ENCODE peak calls at places on chromosomes 5 and 9, in ten cellular contexts. One of them, this sample, is unnamed.
A peak's percentile ranks its signal among the peaks of the same experiment; 100 is the strongest.

GRCh38 chr5:4413996-4414395 is 726.1 kb upstream of the ADAMTS16 start:
- DNase-seq in fibroblast of pulmonary artery: no peak
- DNase-seq in AG10803: no peak
- DNase-seq in BE2C: no peak
- DNase-seq in heart right ventricle: no peak
- DNase-seq in tibial artery: no peak
- DNase-seq in adrenal gland: no peak
- DNase-seq in epithelial cell of esophagus: no peak
- DNase-seq in GM10248: no peak
- DNase-seq in body of pancreas: no peak
- DNase-seq in this sample: no peak

GRCh38 chr5:32330126-32330971 is 17.6 kb upstream of the MTMR12 start:
- DNase-seq in tibial artery: no peak
- DNase-seq in GM10248: no peak
- DNase-seq in adrenal gland: no peak
- DNase-seq in body of pancreas: peak; percentile 20
- DNase-seq in fibroblast of pulmonary artery: no peak
- DNase-seq in epithelial cell of esophagus: peak; percentile 86
- DNase-seq in BE2C: no peak
- DNase-seq in heart right ventricle: no peak
- DNase-seq in AG10803: no peak
- DNase-seq in this sample: no peak

GRCh38 chr5:36055984-36056383 is 10.7 kb downstream of the UGT3A2 start:
- DNase-seq in GM10248: no peak
- DNase-seq in BE2C: no peak
- DNase-seq in fibroblast of pulmonary artery: no peak
- DNase-seq in heart right ventricle: no peak
- DNase-seq in epithelial cell of esophagus: no peak
- DNase-seq in tibial artery: no peak
- DNase-seq in AG10803: no peak
- DNase-seq in body of pancreas: no peak
- DNase-seq in adrenal gland: no peak
- DNase-seq in this sample: no peak

GRCh38 chr5:139696894-139697658 is 48.9 kb downstream of the CXXC5 start:
- DNase-seq in epithelial cell of esophagus: peak; percentile 54
- DNase-seq in adrenal gland: peak; percentile 58
- DNase-seq in GM10248: peak; percentile 61
- DNase-seq in AG10803: peak; percentile 93
- DNase-seq in tibial artery: peak; percentile 92
- DNase-seq in BE2C: peak; percentile 87
- DNase-seq in body of pancreas: peak; percentile 89
- DNase-seq in heart right ventricle: peak; percentile 87
- DNase-seq in fibroblast of pulmonary artery: peak; percentile 77
- DNase-seq in this sample: no peak

GRCh38 chr9:134937566-134938345 is 20.0 kb upstream of the FCN1 start:
- DNase-seq in tibial artery: no peak
- DNase-seq in body of pancreas: no peak
- DNase-seq in BE2C: no peak
- DNase-seq in GM10248: no peak
- DNase-seq in adrenal gland: no peak
- DNase-seq in AG10803: no peak
- DNase-seq in epithelial cell of esophagus: no peak
- DNase-seq in heart right ventricle: no peak
- DNase-seq in fibroblast of pulmonary artery: no peak
- DNase-seq in this sample: no peak

GRCh38 chr9:129567842-129568559 is 52.9 kb downstream of the C9orf50 start:
- DNase-seq in BE2C: no peak
- DNase-seq in GM10248: no peak
- DNase-seq in adrenal gland: peak; percentile 76
- DNase-seq in epithelial cell of esophagus: peak; percentile 30
- DNase-seq in AG10803: peak; percentile 75
- DNase-seq in tibial artery: peak; percentile 88
- DNase-seq in fibroblast of pulmonary artery: peak; percentile 62
- DNase-seq in heart right ventricle: peak; percentile 23
- DNase-seq in body of pancreas: peak; percentile 39
- DNase-seq in this sample: no peak

GRCh38 chr5:177022386-177023246 is at the start of gene ZNF346:
- DNase-seq in AG10803: peak; percentile 89
- DNase-seq in epithelial cell of esophagus: peak; percentile 91
- DNase-seq in heart right ventricle: peak; percentile 92
- DNase-seq in adrenal gland: peak; percentile 96
- DNase-seq in fibroblast of pulmonary artery: peak; percentile 93
- DNase-seq in tibial artery: peak; percentile 94
- DNase-seq in BE2C: peak; percentile 96
- DNase-seq in GM10248: peak; percentile 98
- DNase-seq in body of pancreas: peak; percentile 95
- DNase-seq in this sample: peak; percentile 80

GRCh38 chr5:92092239-92092638 is 709.1 kb upstream of the ARRDC3 start:
- DNase-seq in adrenal gland: no peak
- DNase-seq in AG10803: no peak
- DNase-seq in GM10248: no peak
- DNase-seq in tibial artery: no peak
- DNase-seq in fibroblast of pulmonary artery: no peak
- DNase-seq in heart right ventricle: no peak
- DNase-seq in BE2C: no peak
- DNase-seq in body of pancreas: no peak
- DNase-seq in epithelial cell of esophagus: no peak
- DNase-seq in this sample: no peak

GRCh38 chr5:34499001-34499734 is 157.0 kb upstream of the RAI14 start:
- DNase-seq in GM10248: peak; percentile 37
- DNase-seq in epithelial cell of esophagus: peak; percentile 87
- DNase-seq in adrenal gland: no peak
- DNase-seq in AG10803: peak; percentile 82
- DNase-seq in body of pancreas: peak; percentile 30
- DNase-seq in fibroblast of pulmonary artery: peak; percentile 69
- DNase-seq in tibial artery: no peak
- DNase-seq in BE2C: no peak
- DNase-seq in heart right ventricle: no peak
- DNase-seq in this sample: no peak

GRCh38 chr9:97176206-97176605 is 131.3 kb upstream of the CCDC180 start:
- DNase-seq in tibial artery: no peak
- DNase-seq in GM10248: no peak
- DNase-seq in epithelial cell of esophagus: peak; percentile 29
- DNase-seq in adrenal gland: no peak
- DNase-seq in AG10803: no peak
- DNase-seq in heart right ventricle: peak; percentile 15
- DNase-seq in body of pancreas: peak; percentile 7
- DNase-seq in fibroblast of pulmonary artery: peak; percentile 2
- DNase-seq in BE2C: peak; percentile 69
- DNase-seq in this sample: no peak

GRCh38 chr5:40797273-40798011 is 732 bp downstream of the PRKAA1 start:
- DNase-seq in adrenal gland: peak; percentile 76
- DNase-seq in epithelial cell of esophagus: peak; percentile 63
- DNase-seq in GM10248: peak; percentile 43
- DNase-seq in BE2C: peak; percentile 84
- DNase-seq in heart right ventricle: peak; percentile 74
- DNase-seq in body of pancreas: peak; percentile 68
- DNase-seq in fibroblast of pulmonary artery: peak; percentile 86
- DNase-seq in AG10803: peak; percentile 59
- DNase-seq in tibial artery: peak; percentile 84
- DNase-seq in this sample: peak; percentile 66

GRCh38 chr5:60295423-60295822 is 401.9 kb upstream of the PDE4D start:
- DNase-seq in tibial artery: peak; percentile 58
- DNase-seq in epithelial cell of esophagus: peak; percentile 59
- DNase-seq in GM10248: peak; percentile 9
- DNase-seq in fibroblast of pulmonary artery: peak; percentile 47
- DNase-seq in AG10803: peak; percentile 25
- DNase-seq in adrenal gland: no peak
- DNase-seq in heart right ventricle: peak; percentile 12
- DNase-seq in BE2C: peak; percentile 36
- DNase-seq in body of pancreas: peak; percentile 52
- DNase-seq in this sample: no peak

GRCh38 chr5:81244451-81244850 is 11.3 kb downstream of the CKMT2 start:
- DNase-seq in epithelial cell of esophagus: no peak
- DNase-seq in adrenal gland: no peak
- DNase-seq in body of pancreas: no peak
- DNase-seq in heart right ventricle: no peak
- DNase-seq in AG10803: no peak
- DNase-seq in BE2C: no peak
- DNase-seq in tibial artery: no peak
- DNase-seq in GM10248: no peak
- DNase-seq in fibroblast of pulmonary artery: no peak
- DNase-seq in this sample: no peak

DNA sequence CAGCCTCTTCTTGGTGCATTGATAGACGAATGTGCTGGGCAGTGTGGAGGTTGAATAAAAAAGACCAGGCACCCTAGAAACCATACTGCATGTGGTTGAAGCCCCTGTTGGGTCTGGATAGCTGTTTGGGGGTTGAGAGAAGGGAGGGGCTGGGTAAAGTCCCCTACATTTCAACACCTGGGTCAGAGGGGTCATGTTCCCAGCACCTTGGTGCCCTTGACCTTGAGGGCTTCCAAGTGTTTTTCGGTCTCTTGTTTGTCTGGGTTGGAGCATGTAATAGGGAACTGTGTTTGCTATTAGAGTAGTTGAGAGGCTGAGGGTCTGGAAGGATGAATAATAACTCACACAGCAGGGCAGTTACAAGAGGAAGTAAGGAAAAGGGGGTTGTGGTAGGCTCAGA is 155.0 kb upstream of the SPRY4 start:
- DNase-seq in AG10803: no peak
- DNase-seq in epithelial cell of esophagus: no peak
- DNase-seq in adrenal gland: no peak
- DNase-seq in heart right ventricle: no peak
- DNase-seq in fibroblast of pulmonary artery: no peak
- DNase-seq in body of pancreas: no peak
- DNase-seq in GM10248: no peak
- DNase-seq in tibial artery: no peak
- DNase-seq in BE2C: no peak
- DNase-seq in this sample: no peak
- TF ChIP-seq CTCF in AG10803: no peak
- TF ChIP-seq CTCF in epithelial cell of esophagus: no peak
- TF ChIP-seq CTCF in adrenal gland: no peak
- TF ChIP-seq CTCF in heart right ventricle: no peak
- TF ChIP-seq CTCF in fibroblast of pulmonary artery: no peak
- TF ChIP-seq CTCF in body of pancreas: no peak
- TF ChIP-seq CTCF in GM10248: no peak
- TF ChIP-seq CTCF in tibial artery: no peak
- TF ChIP-seq CTCF in BE2C: no peak
- TF ChIP-seq CTCF in this sample: no peak

GRCh38 chr9:109779711-109780452 is at the start of gene PALM2AKAP2:
- DNase-seq in AG10803: peak; percentile 73
- DNase-seq in epithelial cell of esophagus: peak; percentile 75
- DNase-seq in body of pancreas: peak; percentile 37
- DNase-seq in GM10248: no peak
- DNase-seq in adrenal gland: peak; percentile 75
- DNase-seq in BE2C: no peak
- DNase-seq in heart right ventricle: peak; percentile 70
- DNase-seq in tibial artery: peak; percentile 84
- DNase-seq in fibroblast of pulmonary artery: peak; percentile 60
- DNase-seq in this sample: no peak
- TF ChIP-seq CTCF in AG10803: peak; percentile 10
- TF ChIP-seq CTCF in epithelial cell of esophagus: peak; percentile 26
- TF ChIP-seq CTCF in body of pancreas: no peak
- TF ChIP-seq CTCF in GM10248: no peak
- TF ChIP-seq CTCF in adrenal gland: peak; percentile 41
- TF ChIP-seq CTCF in BE2C: no peak
- TF ChIP-seq CTCF in heart right ventricle: peak; percentile 37
- TF ChIP-seq CTCF in tibial artery: peak; percentile 26
- TF ChIP-seq CTCF in fibroblast of pulmonary artery: peak; percentile 6
- TF ChIP-seq CTCF in this sample: no peak

GRCh38 chr5:150164640-150165039 is 1.9 kb upstream of the CDX1 start:
- DNase-seq in heart right ventricle: no peak
- DNase-seq in AG10803: no peak
- DNase-seq in adrenal gland: no peak
- DNase-seq in BE2C: no peak
- DNase-seq in fibroblast of pulmonary artery: no peak
- DNase-seq in tibial artery: no peak
- DNase-seq in epithelial cell of esophagus: no peak
- DNase-seq in body of pancreas: no peak
- DNase-seq in GM10248: no peak
- DNase-seq in this sample: no peak

GRCh38 chr5:150167163-150167798 is 703 bp downstream of the CDX1 start:
- DNase-seq in adrenal gland: no peak
- DNase-seq in BE2C: no peak
- DNase-seq in AG10803: no peak
- DNase-seq in epithelial cell of esophagus: no peak
- DNase-seq in body of pancreas: no peak
- DNase-seq in GM10248: no peak
- DNase-seq in heart right ventricle: no peak
- DNase-seq in fibroblast of pulmonary artery: no peak
- DNase-seq in tibial artery: no peak
- DNase-seq in this sample: no peak

GRCh38 chr5:150166193-150167162 is at the start of gene CDX1:
- DNase-seq in AG10803: no peak
- DNase-seq in heart right ventricle: no peak
- DNase-seq in adrenal gland: no peak
- DNase-seq in fibroblast of pulmonary artery: no peak
- DNase-seq in BE2C: no peak
- DNase-seq in epithelial cell of esophagus: no peak
- DNase-seq in tibial artery: no peak
- DNase-seq in GM10248: no peak
- DNase-seq in body of pancreas: no peak
- DNase-seq in this sample: no peak

GRCh38 chr5:150168864-150169263 is 2.3 kb downstream of the CDX1 start:
- DNase-seq in heart right ventricle: no peak
- DNase-seq in GM10248: no peak
- DNase-seq in tibial artery: no peak
- DNase-seq in BE2C: no peak
- DNase-seq in fibroblast of pulmonary artery: no peak
- DNase-seq in adrenal gland: no peak
- DNase-seq in AG10803: no peak
- DNase-seq in epithelial cell of esophagus: no peak
- DNase-seq in body of pancreas: no peak
- DNase-seq in this sample: no peak

GRCh38 chr5:150167908-150168307 is 1.3 kb downstream of the CDX1 start:
- DNase-seq in epithelial cell of esophagus: no peak
- DNase-seq in AG10803: no peak
- DNase-seq in tibial artery: no peak
- DNase-seq in adrenal gland: no peak
- DNase-seq in heart right ventricle: no peak
- DNase-seq in fibroblast of pulmonary artery: no peak
- DNase-seq in BE2C: no peak
- DNase-seq in body of pancreas: no peak
- DNase-seq in GM10248: no peak
- DNase-seq in this sample: no peak
- TF ChIP-seq CTCF in epithelial cell of esophagus: no peak
- TF ChIP-seq CTCF in AG10803: no peak
- TF ChIP-seq CTCF in tibial artery: no peak
- TF ChIP-seq CTCF in adrenal gland: no peak
- TF ChIP-seq CTCF in heart right ventricle: no peak
- TF ChIP-seq CTCF in fibroblast of pulmonary artery: peak; percentile 10
- TF ChIP-seq CTCF in BE2C: peak; percentile 34
- TF ChIP-seq CTCF in body of pancreas: no peak
- TF ChIP-seq CTCF in GM10248: no peak
- TF ChIP-seq CTCF in this sample: no peak

DNA sequence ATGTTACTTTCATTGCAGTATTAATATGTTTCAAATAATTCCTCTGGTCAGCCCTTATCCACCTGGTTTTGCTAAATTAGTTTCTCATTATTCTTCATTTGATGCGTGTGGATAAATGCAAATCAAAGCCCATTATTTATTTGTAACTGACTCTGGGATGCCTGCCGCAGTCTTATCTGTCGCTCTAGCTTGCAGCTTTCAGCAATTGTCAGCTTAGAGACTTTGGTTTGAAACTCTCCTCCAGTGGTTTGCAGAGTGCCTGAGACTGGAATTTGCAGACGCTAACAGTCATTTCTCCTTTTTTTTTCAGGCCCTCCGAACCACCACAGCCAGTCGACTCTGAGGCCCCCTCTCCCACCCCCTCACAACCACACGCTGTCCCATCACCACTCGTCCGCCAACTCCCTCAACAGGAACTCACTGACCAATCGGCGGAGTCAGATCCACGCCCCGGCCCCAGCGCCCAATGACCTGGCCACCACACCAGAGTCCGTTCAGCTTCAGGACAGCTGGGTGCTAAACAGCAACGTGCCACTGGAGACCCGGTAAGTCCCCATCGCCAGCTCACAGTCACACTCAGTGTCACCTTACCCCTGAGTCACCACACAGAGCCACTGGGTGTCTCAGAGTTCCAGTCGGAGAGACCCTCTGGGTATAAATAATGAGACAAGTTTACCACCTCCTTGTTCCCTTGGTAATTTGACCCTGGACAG is 339.0 kb upstream of the WWC1 start:
- DNase-seq in BE2C: no peak
- DNase-seq in body of pancreas: no peak
- DNase-seq in epithelial cell of esophagus: no peak
- DNase-seq in GM10248: no peak
- DNase-seq in tibial artery: no peak
- DNase-seq in AG10803: no peak
- DNase-seq in heart right ventricle: no peak
- DNase-seq in adrenal gland: no peak
- DNase-seq in fibroblast of pulmonary artery: no peak
- DNase-seq in this sample: no peak
- TF ChIP-seq CTCF in BE2C: no peak
- TF ChIP-seq CTCF in body of pancreas: no peak
- TF ChIP-seq CTCF in epithelial cell of esophagus: no peak
- TF ChIP-seq CTCF in GM10248: no peak
- TF ChIP-seq CTCF in tibial artery: no peak
- TF ChIP-seq CTCF in AG10803: no peak
- TF ChIP-seq CTCF in heart right ventricle: no peak
- TF ChIP-seq CTCF in adrenal gland: no peak
- TF ChIP-seq CTCF in fibroblast of pulmonary artery: no peak
- TF ChIP-seq CTCF in this sample: no peak